ENCODE peak calls at places on chromosomes 12 and 14, in seven cellular contexts. One of them, this sample, is unnamed. For H3K4me1, the result is how much of the 10 kb centered on the place peaks cover.

GRCh38 chr12:61414470-61414869 is 845.7 kb upstream of the USP15 start:
- DNase-seq in heart right ventricle: no peak
- DNase-seq in tibial artery: no peak
- DNase-seq in MM.1S: no peak
- DNase-seq in lung: no peak
- DNase-seq in pancreas: no peak
- DNase-seq in neuronal stem cell: no peak
- DNase-seq in this sample: no peak

GRCh38 chr14:100645200-100645985 is 58.2 kb upstream of the BEGAIN start:
- DNase-seq in MM.1S: peak
- DNase-seq in neuronal stem cell: peak
- DNase-seq in tibial artery: peak
- DNase-seq in lung: peak
- DNase-seq in heart right ventricle: peak
- DNase-seq in pancreas: peak
- DNase-seq in this sample: peak

GRCh38 chr12:2999265-2999841 is 40.2 kb downstream of the TEAD4 start:
- DNase-seq in neuronal stem cell: no peak
- DNase-seq in pancreas: peak
- DNase-seq in MM.1S: no peak
- DNase-seq in lung: no peak
- DNase-seq in heart right ventricle: peak
- DNase-seq in tibial artery: no peak
- DNase-seq in this sample: no peak

GRCh38 chr14:64541261-64541970 is 875 bp downstream of the HSPA2 start:
- DNase-seq in tibial artery: no peak
- DNase-seq in lung: no peak
- DNase-seq in MM.1S: no peak
- DNase-seq in heart right ventricle: peak
- DNase-seq in pancreas: peak
- DNase-seq in neuronal stem cell: no peak
- DNase-seq in this sample: no peak

GRCh38 chr12:14741153-14741552 is 44.8 kb upstream of the GUCY2C start:
- DNase-seq in MM.1S: no peak
- DNase-seq in heart right ventricle: no peak
- DNase-seq in lung: no peak
- DNase-seq in tibial artery: no peak
- DNase-seq in pancreas: no peak
- DNase-seq in neuronal stem cell: no peak
- DNase-seq in this sample: no peak

GRCh38 chr12:22473212-22473611 is 71.1 kb downstream of the C2CD5 start:
- DNase-seq in heart right ventricle: no peak
- DNase-seq in MM.1S: no peak
- DNase-seq in pancreas: no peak
- DNase-seq in lung: no peak
- DNase-seq in tibial artery: no peak
- DNase-seq in neuronal stem cell: no peak
- DNase-seq in this sample: no peak

GRCh38 chr12:109612975-109613502 is 39.4 kb downstream of the MVK start:
- DNase-seq in pancreas: no peak
- DNase-seq in neuronal stem cell: no peak
- DNase-seq in lung: no peak
- DNase-seq in tibial artery: no peak
- DNase-seq in heart right ventricle: no peak
- DNase-seq in MM.1S: no peak
- DNase-seq in this sample: no peak

GRCh38 chr12:103626498-103626897 is 39.4 kb downstream of the STAB2 start:
- DNase-seq in lung: no peak
- DNase-seq in neuronal stem cell: peak
- DNase-seq in heart right ventricle: peak
- DNase-seq in pancreas: no peak
- DNase-seq in MM.1S: no peak
- DNase-seq in tibial artery: peak
- DNase-seq in this sample: no peak

GRCh38 chr14:57388072-57388471 is 2.3 kb upstream of the NAA30 start:
- DNase-seq in tibial artery: no peak
- DNase-seq in pancreas: no peak
- DNase-seq in neuronal stem cell: no peak
- DNase-seq in MM.1S: no peak
- DNase-seq in heart right ventricle: no peak
- DNase-seq in lung: no peak
- DNase-seq in this sample: no peak

GRCh38 chr12:45286621-45287020 is 70.7 kb downstream of the ANO6 start:
- DNase-seq in lung: no peak
- DNase-seq in heart right ventricle: no peak
- DNase-seq in tibial artery: no peak
- DNase-seq in pancreas: no peak
- DNase-seq in neuronal stem cell: no peak
- DNase-seq in MM.1S: no peak
- DNase-seq in this sample: no peak

GRCh38 chr14:55780156-55780946 is 200.3 kb downstream of the KTN1 start:
- DNase-seq in MM.1S: no peak
- DNase-seq in neuronal stem cell: no peak
- DNase-seq in pancreas: no peak
- DNase-seq in lung: peak
- DNase-seq in heart right ventricle: peak
- DNase-seq in tibial artery: peak
- DNase-seq in this sample: no peak

GRCh38 chr14:99601301-99601945 is 2.6 kb downstream of the CCDC85C start:
- DNase-seq in tibial artery: no peak
- DNase-seq in MM.1S: no peak
- DNase-seq in heart right ventricle: no peak
- DNase-seq in lung: peak
- DNase-seq in pancreas: no peak
- DNase-seq in neuronal stem cell: no peak
- DNase-seq in this sample: no peak

GRCh38 chr12:55724226-55724939 is 4.2 kb downstream of the RDH5 start:
- DNase-seq in tibial artery: peak
- DNase-seq in lung: peak
- DNase-seq in MM.1S: peak
- DNase-seq in heart right ventricle: no peak
- DNase-seq in pancreas: peak
- DNase-seq in neuronal stem cell: no peak
- DNase-seq in this sample: peak
- H3K4me1 ChIP-seq in tibial artery: half or more
- H3K4me1 ChIP-seq in lung: under half
- H3K4me1 ChIP-seq in MM.1S: under half
- H3K4me1 ChIP-seq in heart right ventricle: half or more
- H3K4me1 ChIP-seq in pancreas: under half
- H3K4me1 ChIP-seq in neuronal stem cell: under half
- H3K4me1 ChIP-seq in this sample: under half

GRCh38 chr12:49296034-49296835 is 1.3 kb downstream of the PRPH start:
- DNase-seq in pancreas: peak
- DNase-seq in MM.1S: peak
- DNase-seq in tibial artery: no peak
- DNase-seq in lung: peak
- DNase-seq in neuronal stem cell: no peak
- DNase-seq in heart right ventricle: no peak
- DNase-seq in this sample: peak
- H3K4me3 ChIP-seq in pancreas: no peak
- H3K4me3 ChIP-seq in MM.1S: peak
- H3K4me3 ChIP-seq in tibial artery: peak
- H3K4me3 ChIP-seq in lung: no peak
- H3K4me3 ChIP-seq in neuronal stem cell: no peak
- H3K4me3 ChIP-seq in heart right ventricle: peak
- H3K4me3 ChIP-seq in this sample: peak

GRCh38 chr12:124454735-124455134 is 112.7 kb downstream of the NCOR2 start:
- DNase-seq in tibial artery: no peak
- DNase-seq in neuronal stem cell: no peak
- DNase-seq in MM.1S: no peak
- DNase-seq in pancreas: no peak
- DNase-seq in lung: no peak
- DNase-seq in heart right ventricle: no peak
- DNase-seq in this sample: no peak
- H3K27ac ChIP-seq in tibial artery: peak
- H3K27ac ChIP-seq in neuronal stem cell: no peak
- H3K27ac ChIP-seq in MM.1S: peak
- H3K27ac ChIP-seq in pancreas: no peak
- H3K27ac ChIP-seq in lung: no peak
- H3K27ac ChIP-seq in heart right ventricle: peak
- H3K27ac ChIP-seq in this sample: no peak

GRCh38 chr12:64756371-64756770 is 2.8 kb downstream of the GNS start:
- DNase-seq in tibial artery: no peak
- DNase-seq in pancreas: no peak
- DNase-seq in neuronal stem cell: no peak
- DNase-seq in heart right ventricle: no peak
- DNase-seq in lung: no peak
- DNase-seq in MM.1S: peak
- DNase-seq in this sample: no peak
- H3K4me1 ChIP-seq in tibial artery: under half
- H3K4me1 ChIP-seq in pancreas: under half
- H3K4me1 ChIP-seq in neuronal stem cell: under half
- H3K4me1 ChIP-seq in heart right ventricle: under half
- H3K4me1 ChIP-seq in lung: under half
- H3K4me1 ChIP-seq in MM.1S: under half
- H3K4me1 ChIP-seq in this sample: under half

GRCh38 chr12:98371419-98371818 is 144.0 kb upstream of the TMPO start:
- DNase-seq in neuronal stem cell: no peak
- DNase-seq in MM.1S: no peak
- DNase-seq in tibial artery: no peak
- DNase-seq in heart right ventricle: no peak
- DNase-seq in pancreas: no peak
- DNase-seq in lung: no peak
- DNase-seq in this sample: no peak
- H3K4me3 ChIP-seq in neuronal stem cell: no peak
- H3K4me3 ChIP-seq in MM.1S: no peak
- H3K4me3 ChIP-seq in tibial artery: no peak
- H3K4me3 ChIP-seq in heart right ventricle: no peak
- H3K4me3 ChIP-seq in pancreas: no peak
- H3K4me3 ChIP-seq in lung: no peak
- H3K4me3 ChIP-seq in this sample: no peak

This sample was measured in CD8-positive, alpha-beta memory T cell.